ENCODE peak calls at places on chromosomes 2 and 18, in four cellular contexts. One of them, this sample, is unnamed.

GRCh38 chr2:74439373-74440004 is 2.2 kb downstream of the RTKN start:
- DNase-seq in activated CD4-positive, alpha-beta T cell treated with anti-CD3 and anti-CD28 coated beads for 48 hours: no peak
- DNase-seq in fibroblast of the aortic adventitia: no peak
- DNase-seq in pancreas: no peak
- DNase-seq in this sample: no peak

GRCh38 chr18:4405965-4406364 is 49.1 kb downstream of the DLGAP1 start:
- DNase-seq in activated CD4-positive, alpha-beta T cell treated with anti-CD3 and anti-CD28 coated beads for 48 hours: no peak
- DNase-seq in fibroblast of the aortic adventitia: no peak
- DNase-seq in pancreas: no peak
- DNase-seq in this sample: no peak

GRCh38 chr18:47215554-47216138 is 35.8 kb downstream of the SKOR2 start:
- DNase-seq in activated CD4-positive, alpha-beta T cell treated with anti-CD3 and anti-CD28 coated beads for 48 hours: peak
- DNase-seq in fibroblast of the aortic adventitia: peak
- DNase-seq in pancreas: no peak
- DNase-seq in this sample: peak

GRCh38 chr2:30404354-30405265 is 42.4 kb upstream of the LCLAT1 start:
- DNase-seq in activated CD4-positive, alpha-beta T cell treated with anti-CD3 and anti-CD28 coated beads for 48 hours: no peak
- DNase-seq in fibroblast of the aortic adventitia: peak
- DNase-seq in pancreas: peak
- DNase-seq in this sample: peak

GRCh38 chr2:222930862-222931261 is 70.0 kb downstream of the ACSL3 start:
- DNase-seq in activated CD4-positive, alpha-beta T cell treated with anti-CD3 and anti-CD28 coated beads for 48 hours: no peak
- DNase-seq in fibroblast of the aortic adventitia: peak
- DNase-seq in pancreas: no peak
- DNase-seq in this sample: no peak

GRCh38 chr2:206428783-206429182 is 14.5 kb upstream of the ADAM23 start:
- DNase-seq in activated CD4-positive, alpha-beta T cell treated with anti-CD3 and anti-CD28 coated beads for 48 hours: no peak
- DNase-seq in fibroblast of the aortic adventitia: no peak
- DNase-seq in pancreas: no peak
- DNase-seq in this sample: no peak

GRCh38 chr2:43003702-43004101 is 211.3 kb upstream of the HAAO start:
- DNase-seq in activated CD4-positive, alpha-beta T cell treated with anti-CD3 and anti-CD28 coated beads for 48 hours: no peak
- DNase-seq in fibroblast of the aortic adventitia: no peak
- DNase-seq in pancreas: no peak
- DNase-seq in this sample: no peak

GRCh38 chr2:24463271-24463670 is 27.8 kb upstream of the NCOA1 start:
- DNase-seq in activated CD4-positive, alpha-beta T cell treated with anti-CD3 and anti-CD28 coated beads for 48 hours: no peak
- DNase-seq in fibroblast of the aortic adventitia: no peak
- DNase-seq in pancreas: no peak
- DNase-seq in this sample: no peak

GRCh38 chr2:47601518-47602015 is 181.4 kb upstream of the MSH6 start:
- DNase-seq in activated CD4-positive, alpha-beta T cell treated with anti-CD3 and anti-CD28 coated beads for 48 hours: no peak
- DNase-seq in fibroblast of the aortic adventitia: no peak
- DNase-seq in pancreas: no peak
- DNase-seq in this sample: no peak

GRCh38 chr2:231701456-231702373 is 6.6 kb upstream of the PTMA start:
- DNase-seq in activated CD4-positive, alpha-beta T cell treated with anti-CD3 and anti-CD28 coated beads for 48 hours: no peak
- DNase-seq in fibroblast of the aortic adventitia: peak
- DNase-seq in pancreas: peak
- DNase-seq in this sample: peak

GRCh38 chr2:71604709-71605085 is 151.3 kb downstream of the DYSF start:
- DNase-seq in activated CD4-positive, alpha-beta T cell treated with anti-CD3 and anti-CD28 coated beads for 48 hours: no peak
- DNase-seq in fibroblast of the aortic adventitia: no peak
- DNase-seq in pancreas: no peak
- DNase-seq in this sample: no peak

GRCh38 chr18:23502516-23503037 is 734 bp upstream of the RMC1 start:
- DNase-seq in activated CD4-positive, alpha-beta T cell treated with anti-CD3 and anti-CD28 coated beads for 48 hours: no peak
- DNase-seq in fibroblast of the aortic adventitia: no peak
- DNase-seq in pancreas: no peak
- DNase-seq in this sample: no peak

GRCh38 chr2:240879105-240879504 is 10.5 kb downstream of the AGXT start:
- DNase-seq in activated CD4-positive, alpha-beta T cell treated with anti-CD3 and anti-CD28 coated beads for 48 hours: no peak
- DNase-seq in fibroblast of the aortic adventitia: no peak
- DNase-seq in pancreas: no peak
- DNase-seq in this sample: no peak

GRCh38 chr2:20619624-20620024 is 31.3 kb downstream of the HS1BP3 start:
- DNase-seq in activated CD4-positive, alpha-beta T cell treated with anti-CD3 and anti-CD28 coated beads for 48 hours: no peak
- DNase-seq in fibroblast of the aortic adventitia: no peak
- DNase-seq in pancreas: peak
- DNase-seq in this sample: no peak

GRCh38 chr18:57670046-57670445 is 48.4 kb upstream of the NARS1 start:
- DNase-seq in activated CD4-positive, alpha-beta T cell treated with anti-CD3 and anti-CD28 coated beads for 48 hours: no peak
- DNase-seq in fibroblast of the aortic adventitia: no peak
- DNase-seq in pancreas: no peak
- DNase-seq in this sample: no peak

GRCh38 chr2:234488913-234489451 is 7.9 kb downstream of the ARL4C start:
- DNase-seq in activated CD4-positive, alpha-beta T cell treated with anti-CD3 and anti-CD28 coated beads for 48 hours: peak
- DNase-seq in fibroblast of the aortic adventitia: no peak
- DNase-seq in pancreas: no peak
- DNase-seq in this sample: no peak

GRCh38 chr2:239727182-239727775 is 297.9 kb downstream of the NDUFA10 start:
- DNase-seq in activated CD4-positive, alpha-beta T cell treated with anti-CD3 and anti-CD28 coated beads for 48 hours: no peak
- DNase-seq in fibroblast of the aortic adventitia: no peak
- DNase-seq in pancreas: peak
- DNase-seq in this sample: no peak